ENCODE peak calls at places on chromosomes 2 and 18, in eight cellular contexts. B, X, Z, O, H, J, D and L are unnamed samples.

GRCh38 chr2:150495993-150496627 is 8.6 kb upstream of the RND3 start:
- DNase-seq in J (no peak), X (no peak), Z (no peak), O (no peak), H (peak), D (no peak), B (peak), L (peak)

GRCh38 chr2:190891913-190892312 is 11.3 kb downstream of the GLS start:
- DNase-seq in O (no peak), Z (no peak), D (no peak), B (no peak), X (no peak), J (no peak), H (no peak), L (no peak)

GRCh38 chr2:3184167-3184566 is 193.5 kb downstream of the EIPR1 start:
- DNase-seq in H (no peak), O (no peak), Z (no peak), J (no peak), X (no peak), B (no peak), D (no peak), L (no peak)

GRCh38 chr2:224646242-224646846 is 61.2 kb upstream of the CUL3 start:
- DNase-seq in O (peak), Z (peak), J (peak), H (peak), D (no peak), B (peak), X (peak), L (peak)

GRCh38 chr18:59516356-59517155 is 157.5 kb upstream of the LMAN1 start:
- DNase-seq in O (no peak), J (no peak), Z (no peak), B (peak), X (no peak), D (peak), H (peak), L (peak)

GRCh38 chr2:180063494-180063893 is 56.4 kb upstream of the CWC22 start:
- DNase-seq in H (peak), X (no peak), O (no peak), B (no peak), Z (no peak), D (no peak), J (no peak), L (no peak)

GRCh38 chr2:218444692-218445357 is 25.9 kb downstream of the VIL1 start:
- DNase-seq in B (peak), O (no peak), D (no peak), H (no peak), X (no peak), Z (no peak), J (no peak), L (no peak)

GRCh38 chr2:127050803-127051115 is 56.2 kb downstream of the BIN1 start:
- DNase-seq in D (no peak), Z (no peak), B (no peak), O (no peak), H (no peak), X (no peak), J (no peak), L (no peak)

GRCh38 chr2:227536445-227536844 is 62.2 kb upstream of the SCYGR2 start:
- DNase-seq in X (no peak), J (no peak), B (peak), D (no peak), H (no peak), Z (no peak), O (no peak), L (no peak)

GRCh38 chr18:55863876-55864275 is 275.9 kb upstream of the TCF4 start:
- DNase-seq in X (no peak), J (no peak), Z (no peak), B (no peak), H (peak), D (no peak), O (no peak), L (peak)

GRCh38 chr2:109318949-109319342 is 189.9 kb downstream of the SH3RF3 start:
- DNase-seq in H (no peak), D (no peak), O (no peak), Z (no peak), X (no peak), B (no peak), J (no peak), L (no peak)

GRCh38 chr2:45681675-45682074 is 30.2 kb downstream of the PRKCE start:
- DNase-seq in X (no peak), B (peak), H (peak), J (no peak), Z (peak), O (peak), D (peak), L (peak)

GRCh38 chr2:96138146-96139145 is at the start of gene ASTL:
- DNase-seq in Z (peak), O (peak), D (no peak), H (peak), X (peak), J (peak), B (peak), L (peak)

GRCh38 chr2:25310965-25311865 is 30.5 kb downstream of the DNMT3A start:
- DNase-seq in B (no peak), X (no peak), Z (no peak), O (no peak), D (no peak), J (peak), H (no peak), L (no peak)